ENCODE peak calls at places on chromosomes 5 and 9, in five cellular contexts. H is body of pancreas, Z is spleen, L is BJ, O is SK-N-SH. P is an unnamed sample.
A peak's percentile ranks its signal among the peaks of the same experiment; 100 is the strongest.

GRCh38 chr9:89021154-89021803 is 30.0 kb downstream of the S1PR3 start:
- DNase-seq in H (peak; percentile 25), Z (no peak), L (peak; percentile 60), O (no peak), P (no peak)

GRCh38 chr9:134245179-134245578 is 80.8 kb upstream of the RNU6ATAC start:
- DNase-seq in L (no peak), H (no peak), O (no peak), Z (no peak), P (no peak)

GRCh38 chr9:91187965-91188344 is 173.8 kb downstream of the AUH start:
- DNase-seq in Z (no peak), O (no peak), L (peak; percentile 47), H (no peak), P (no peak)

GRCh38 chr5:63050916-63051315 is 472.3 kb downstream of the LRRC70 start:
- DNase-seq in Z (no peak), H (no peak), L (no peak), O (no peak), P (peak; percentile 1)

GRCh38 chr5:16427572-16427971 is 38.0 kb downstream of the ZNF622 start:
- DNase-seq in L (no peak), Z (no peak), H (no peak), O (no peak), P (no peak)

GRCh38 chr9:79952401-79952800 is 380.6 kb downstream of the TLE4 start:
- DNase-seq in L (no peak), H (no peak), Z (no peak), O (no peak), P (no peak)

GRCh38 chr9:127589955-127590370 is 22.1 kb upstream of the STXBP1 start:
- DNase-seq in Z (no peak), L (no peak), H (peak; percentile 82), O (peak; percentile 82), P (peak; percentile 29)

GRCh38 chr9:122444366-122444765 is 33.4 kb downstream of the OR1J1 start:
- DNase-seq in L (peak; percentile 81), O (no peak), H (peak; percentile 35), Z (no peak), P (no peak)

GRCh38 chr5:140116716-140117115 is 2.8 kb downstream of the PURA start:
- DNase-seq in Z (no peak), O (no peak), H (no peak), L (no peak), P (no peak)
- H3K4me3 ChIP-seq in Z (no peak overlapping the region), O (no peak overlapping the region), H (no peak overlapping the region), L (no peak overlapping the region), P (no peak overlapping the region)

DNA sequence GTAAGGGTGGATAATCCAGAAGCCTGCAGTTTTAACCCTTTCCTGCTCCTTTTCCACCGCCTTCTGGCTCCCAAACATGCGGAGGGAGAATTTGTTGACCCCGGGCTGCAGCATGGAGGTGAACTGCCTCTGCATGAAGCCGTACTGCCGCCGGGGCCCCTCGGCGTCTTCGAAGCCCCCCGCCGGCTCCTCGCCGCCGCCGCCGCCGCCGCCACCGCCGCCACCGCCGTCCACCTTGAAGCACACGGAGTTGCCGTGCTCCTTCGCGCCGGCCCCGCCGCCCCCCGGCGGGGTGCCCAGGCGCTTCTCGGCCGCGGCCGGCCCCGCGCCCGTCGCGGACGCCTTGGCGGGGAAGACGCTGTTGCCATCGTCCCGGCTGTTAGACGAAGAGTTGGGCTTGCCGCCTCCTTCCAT is 493 bp downstream of the HCN1 start:
- DNase-seq in O (no peak), Z (no peak), H (no peak), L (no peak), P (no peak)
- H3K4me3 ChIP-seq in O (peak overlapping the region; percentile 31), Z (no peak overlapping the region), H (peak overlapping the region; percentile 41), L (no peak overlapping the region), P (no peak overlapping the region)

GRCh38 chr9:109444771-109445320 is 53.3 kb downstream of the PTPN3 start:
- DNase-seq in H (no peak), O (no peak), L (no peak), Z (no peak), P (no peak)
- H3K4me3 ChIP-seq in H (no peak overlapping the region), O (no peak overlapping the region), L (no peak overlapping the region), Z (no peak overlapping the region), P (no peak overlapping the region)

GRCh38 chr9:87193151-87193550 is 245.8 kb upstream of the GAS1 start:
- DNase-seq in H (no peak), L (no peak), Z (no peak), O (no peak), P (no peak)
- H3K4me3 ChIP-seq in H (no peak overlapping the region), L (no peak overlapping the region), Z (no peak overlapping the region), O (no peak overlapping the region), P (no peak overlapping the region)

GRCh38 chr9:120705174-120705573 is 9.1 kb downstream of the MEGF9 start:
- DNase-seq in L (no peak), Z (no peak), H (no peak), O (no peak), P (no peak)

GRCh38 chr9:120708526-120709224 is 5.6 kb downstream of the MEGF9 start:
- DNase-seq in H (no peak), Z (no peak), L (no peak), O (no peak), P (no peak)

GRCh38 chr9:120711354-120711753 is 2.9 kb downstream of the MEGF9 start:
- DNase-seq in O (no peak), Z (no peak), L (no peak), H (no peak), P (no peak)

GRCh38 chr9:120710110-120710981 is 3.9 kb downstream of the MEGF9 start:
- DNase-seq in L (no peak), Z (no peak), H (peak; percentile 68), O (peak; percentile 39), P (no peak)

DNA sequence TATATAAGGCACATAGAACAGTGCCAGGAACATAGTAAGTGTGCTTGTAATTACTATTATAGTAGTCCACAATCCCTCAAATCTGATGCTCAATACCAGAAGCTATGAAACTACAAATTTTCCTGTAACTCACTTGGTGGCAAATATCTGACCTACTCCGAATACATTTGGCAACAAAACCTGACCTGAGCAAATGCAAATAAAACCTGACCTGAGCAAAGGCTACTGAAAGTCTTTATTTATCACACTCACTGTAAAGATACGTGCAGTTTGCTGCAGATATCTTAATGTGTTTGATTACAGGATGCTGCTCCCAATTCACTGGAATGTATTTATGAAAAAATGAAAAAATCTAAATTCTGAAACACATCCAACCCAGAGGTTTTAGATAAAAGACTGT is 7.1 kb downstream of the MEGF9 start:
- DNase-seq in Z (no peak), L (no peak), H (no peak), O (no peak), P (no peak)
- H3K4me3 ChIP-seq in Z (no peak overlapping the region), L (no peak overlapping the region), H (no peak overlapping the region), O (no peak overlapping the region), P (no peak overlapping the region)

GRCh38 chr9:69675563-69675962 is 3.4 kb upstream of the APBA1 start:
- DNase-seq in H (no peak), Z (no peak), L (no peak), O (no peak), P (no peak)
- H3K4me3 ChIP-seq in H (no peak overlapping the region), Z (no peak overlapping the region), L (no peak overlapping the region), O (no peak overlapping the region), P (no peak overlapping the region)

DNA sequence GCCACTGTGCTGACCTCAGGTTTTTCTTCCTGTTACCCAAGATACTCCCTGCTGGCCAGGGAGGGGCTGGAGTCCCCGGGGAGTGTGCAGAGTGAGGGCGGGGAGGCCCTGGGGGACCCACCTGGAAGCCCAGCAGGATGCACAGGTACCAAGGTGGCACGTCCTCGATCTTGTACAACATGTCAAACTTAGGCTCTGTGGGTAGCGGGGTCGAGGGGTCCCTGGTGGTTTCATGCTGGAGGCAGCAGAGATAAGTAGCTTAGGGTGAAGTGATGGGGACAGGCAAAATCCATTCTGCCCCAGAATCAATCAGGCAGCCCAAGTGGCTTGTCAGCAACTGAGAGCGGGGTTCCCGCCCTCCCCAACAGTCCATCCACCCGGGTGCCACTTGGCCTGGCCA is 726 bp downstream of the SLC23A1 start:
- DNase-seq in L (no peak), H (no peak), Z (peak; percentile 67), O (no peak), P (no peak)
- H3K4me3 ChIP-seq in L (no peak overlapping the region), H (no peak overlapping the region), Z (no peak overlapping the region), O (no peak overlapping the region), P (no peak overlapping the region)

GRCh38 chr5:167348286-167348926 is 943.0 kb upstream of the WWC1 start:
- DNase-seq in H (no peak), Z (no peak), O (no peak), L (no peak), P (no peak)
- H3K4me3 ChIP-seq in H (no peak overlapping the region), Z (no peak overlapping the region), O (no peak overlapping the region), L (no peak overlapping the region), P (no peak overlapping the region)

GRCh38 chr5:174419523-174420132 is 304.8 kb upstream of the MSX2 start:
- DNase-seq in H (peak; percentile 89), L (peak; percentile 55), O (peak; percentile 77), Z (peak; percentile 91), P (peak; percentile 79)
- H3K4me3 ChIP-seq in H (no peak overlapping the region), L (peak overlapping the region; percentile 33), O (peak overlapping the region; percentile 32), Z (no peak overlapping the region), P (no peak overlapping the region)

DNA sequence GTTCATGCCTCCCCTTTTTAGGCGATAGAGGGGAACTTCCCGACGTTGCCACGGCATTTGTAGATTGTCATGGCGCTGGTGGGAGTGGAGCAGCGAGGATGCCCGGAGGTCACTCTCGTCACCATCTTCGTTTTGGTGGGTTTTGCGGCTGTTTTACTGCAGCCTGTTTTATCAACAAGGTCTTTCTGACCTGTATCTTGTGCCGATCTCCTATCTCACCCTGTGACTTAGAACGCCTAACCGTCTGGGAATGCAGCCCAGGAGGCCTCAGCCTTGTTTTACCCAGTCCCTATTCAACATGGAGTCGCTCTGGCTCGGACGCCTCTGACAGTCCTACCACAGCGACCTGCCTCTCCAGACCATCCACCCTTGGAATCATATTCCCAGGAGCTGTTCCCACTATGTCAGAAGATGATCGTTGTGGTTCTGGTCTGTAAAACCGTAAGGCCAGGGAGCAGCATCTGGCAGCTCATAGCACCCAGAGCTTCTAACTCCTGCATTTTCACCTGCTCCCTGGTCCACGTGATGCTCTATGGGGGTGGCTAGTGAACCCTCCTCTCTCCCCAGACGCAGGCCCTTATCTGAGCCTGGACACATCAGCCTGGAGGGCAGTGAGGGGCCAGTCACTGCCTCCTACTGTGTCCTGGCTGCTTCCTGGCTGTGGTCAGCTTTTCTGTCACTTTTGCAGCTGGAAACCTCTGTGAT is 35.1 kb upstream of the CLK4 start:
- DNase-seq in H (no peak), O (no peak), Z (no peak), L (no peak), P (no peak)
- H3K4me3 ChIP-seq in H (no peak overlapping the region), O (no peak overlapping the region), Z (no peak overlapping the region), L (no peak overlapping the region), P (no peak overlapping the region)

P was measured in Jurkat, Clone E6-1.